ENCODE peak calls at places on chromosomes 2 and 18, in nine cellular contexts. One of them, this sample, is unnamed.

GRCh38 chr18:72232611-72233010 is 311.5 kb downstream of the CBLN2 start:
- DNase-seq in heart right ventricle: no peak
- DNase-seq in body of pancreas: no peak
- DNase-seq in GM06990: no peak
- DNase-seq in ascending aorta: no peak
- DNase-seq in uterus: no peak
- DNase-seq in effector memory CD4-positive, alpha-beta T cell: no peak
- DNase-seq in psoas muscle: no peak
- DNase-seq in transverse colon: no peak
- DNase-seq in this sample: no peak

GRCh38 chr18:51879329-51879728 is 460.7 kb upstream of the DCC start:
- DNase-seq in heart right ventricle: no peak
- DNase-seq in body of pancreas: no peak
- DNase-seq in GM06990: no peak
- DNase-seq in ascending aorta: no peak
- DNase-seq in uterus: no peak
- DNase-seq in effector memory CD4-positive, alpha-beta T cell: no peak
- DNase-seq in psoas muscle: no peak
- DNase-seq in transverse colon: no peak
- DNase-seq in this sample: no peak

GRCh38 chr2:167675906-167676305 is 571.5 kb downstream of the STK39 start:
- DNase-seq in heart right ventricle: no peak
- DNase-seq in body of pancreas: no peak
- DNase-seq in GM06990: no peak
- DNase-seq in ascending aorta: no peak
- DNase-seq in uterus: no peak
- DNase-seq in effector memory CD4-positive, alpha-beta T cell: no peak
- DNase-seq in psoas muscle: no peak
- DNase-seq in transverse colon: no peak
- DNase-seq in this sample: no peak

GRCh38 chr2:38224821-38225450 is 149.0 kb upstream of the CYP1B1 start:
- DNase-seq in heart right ventricle: no peak
- DNase-seq in body of pancreas: no peak
- DNase-seq in GM06990: no peak
- DNase-seq in ascending aorta: no peak
- DNase-seq in uterus: no peak
- DNase-seq in effector memory CD4-positive, alpha-beta T cell: no peak
- DNase-seq in psoas muscle: no peak
- DNase-seq in transverse colon: no peak
- DNase-seq in this sample: no peak

GRCh38 chr2:207758010-207758409 is 11.7 kb downstream of the FZD5 start:
- DNase-seq in heart right ventricle: no peak
- DNase-seq in body of pancreas: no peak
- DNase-seq in GM06990: no peak
- DNase-seq in ascending aorta: no peak
- DNase-seq in uterus: no peak
- DNase-seq in effector memory CD4-positive, alpha-beta T cell: no peak
- DNase-seq in psoas muscle: no peak
- DNase-seq in transverse colon: no peak
- DNase-seq in this sample: no peak

GRCh38 chr18:50492061-50492460 is 67.8 kb upstream of the MAPK4 start:
- DNase-seq in heart right ventricle: no peak
- DNase-seq in body of pancreas: no peak
- DNase-seq in GM06990: no peak
- DNase-seq in ascending aorta: no peak
- DNase-seq in uterus: no peak
- DNase-seq in effector memory CD4-positive, alpha-beta T cell: no peak
- DNase-seq in psoas muscle: no peak
- DNase-seq in transverse colon: no peak
- DNase-seq in this sample: no peak

GRCh38 chr2:152573168-152573567 is 144.1 kb downstream of the PRPF40A start:
- DNase-seq in heart right ventricle: no peak
- DNase-seq in body of pancreas: no peak
- DNase-seq in GM06990: peak
- DNase-seq in ascending aorta: no peak
- DNase-seq in uterus: no peak
- DNase-seq in effector memory CD4-positive, alpha-beta T cell: no peak
- DNase-seq in psoas muscle: no peak
- DNase-seq in transverse colon: no peak
- DNase-seq in this sample: no peak

GRCh38 chr2:226477221-226478120 is 322.1 kb downstream of the IRS1 start:
- DNase-seq in heart right ventricle: peak
- DNase-seq in body of pancreas: no peak
- DNase-seq in GM06990: no peak
- DNase-seq in ascending aorta: no peak
- DNase-seq in uterus: no peak
- DNase-seq in effector memory CD4-positive, alpha-beta T cell: no peak
- DNase-seq in psoas muscle: peak
- DNase-seq in transverse colon: peak
- DNase-seq in this sample: no peak

GRCh38 chr2:131039908-131040660 is 53.2 kb downstream of the FAM168B start:
- DNase-seq in heart right ventricle: no peak
- DNase-seq in body of pancreas: no peak
- DNase-seq in GM06990: no peak
- DNase-seq in ascending aorta: no peak
- DNase-seq in uterus: no peak
- DNase-seq in effector memory CD4-positive, alpha-beta T cell: no peak
- DNase-seq in psoas muscle: no peak
- DNase-seq in transverse colon: no peak
- DNase-seq in this sample: no peak

GRCh38 chr2:60867848-60868247 is 13.5 kb upstream of the REL start:
- DNase-seq in heart right ventricle: peak
- DNase-seq in body of pancreas: no peak
- DNase-seq in GM06990: no peak
- DNase-seq in ascending aorta: no peak
- DNase-seq in uterus: no peak
- DNase-seq in effector memory CD4-positive, alpha-beta T cell: no peak
- DNase-seq in psoas muscle: no peak
- DNase-seq in transverse colon: no peak
- DNase-seq in this sample: peak

GRCh38 chr2:219737270-219737691 is 109.9 kb downstream of the SLC4A3 start:
- DNase-seq in heart right ventricle: peak
- DNase-seq in body of pancreas: no peak
- DNase-seq in GM06990: no peak
- DNase-seq in ascending aorta: no peak
- DNase-seq in uterus: no peak
- DNase-seq in effector memory CD4-positive, alpha-beta T cell: no peak
- DNase-seq in psoas muscle: no peak
- DNase-seq in transverse colon: no peak
- DNase-seq in this sample: no peak

GRCh38 chr2:74383254-74383653 is 3.1 kb upstream of the DCTN1 start:
- DNase-seq in heart right ventricle: no peak
- DNase-seq in body of pancreas: peak
- DNase-seq in GM06990: no peak
- DNase-seq in ascending aorta: no peak
- DNase-seq in uterus: no peak
- DNase-seq in effector memory CD4-positive, alpha-beta T cell: no peak
- DNase-seq in psoas muscle: no peak
- DNase-seq in transverse colon: no peak
- DNase-seq in this sample: no peak

GRCh38 chr2:23419171-23420090 is 34.5 kb downstream of the KLHL29 start:
- DNase-seq in heart right ventricle: no peak
- DNase-seq in body of pancreas: no peak
- DNase-seq in GM06990: no peak
- DNase-seq in ascending aorta: no peak
- DNase-seq in uterus: peak
- DNase-seq in effector memory CD4-positive, alpha-beta T cell: no peak
- DNase-seq in psoas muscle: peak
- DNase-seq in transverse colon: no peak
- DNase-seq in this sample: no peak

GRCh38 chr2:203427061-203427460 is 98.9 kb downstream of the ABI2 start:
- DNase-seq in heart right ventricle: no peak
- DNase-seq in body of pancreas: no peak
- DNase-seq in GM06990: no peak
- DNase-seq in ascending aorta: no peak
- DNase-seq in uterus: no peak
- DNase-seq in effector memory CD4-positive, alpha-beta T cell: no peak
- DNase-seq in psoas muscle: no peak
- DNase-seq in transverse colon: no peak
- DNase-seq in this sample: no peak

GRCh38 chr2:203437516-203437915 is 97.6 kb downstream of the RAPH1 start:
- DNase-seq in heart right ventricle: no peak
- DNase-seq in body of pancreas: no peak
- DNase-seq in GM06990: no peak
- DNase-seq in ascending aorta: no peak
- DNase-seq in uterus: no peak
- DNase-seq in effector memory CD4-positive, alpha-beta T cell: no peak
- DNase-seq in psoas muscle: no peak
- DNase-seq in transverse colon: no peak
- DNase-seq in this sample: no peak

GRCh38 chr2:203432811-203433210 is 102.3 kb downstream of the RAPH1 start:
- DNase-seq in heart right ventricle: no peak
- DNase-seq in body of pancreas: no peak
- DNase-seq in GM06990: no peak
- DNase-seq in ascending aorta: no peak
- DNase-seq in uterus: no peak
- DNase-seq in effector memory CD4-positive, alpha-beta T cell: no peak
- DNase-seq in psoas muscle: no peak
- DNase-seq in transverse colon: no peak
- DNase-seq in this sample: no peak

GRCh38 chr2:203436496-203436895 is 98.6 kb downstream of the RAPH1 start:
- DNase-seq in heart right ventricle: no peak
- DNase-seq in body of pancreas: no peak
- DNase-seq in GM06990: no peak
- DNase-seq in ascending aorta: no peak
- DNase-seq in uterus: no peak
- DNase-seq in effector memory CD4-positive, alpha-beta T cell: no peak
- DNase-seq in psoas muscle: no peak
- DNase-seq in transverse colon: no peak
- DNase-seq in this sample: no peak

DNA sequence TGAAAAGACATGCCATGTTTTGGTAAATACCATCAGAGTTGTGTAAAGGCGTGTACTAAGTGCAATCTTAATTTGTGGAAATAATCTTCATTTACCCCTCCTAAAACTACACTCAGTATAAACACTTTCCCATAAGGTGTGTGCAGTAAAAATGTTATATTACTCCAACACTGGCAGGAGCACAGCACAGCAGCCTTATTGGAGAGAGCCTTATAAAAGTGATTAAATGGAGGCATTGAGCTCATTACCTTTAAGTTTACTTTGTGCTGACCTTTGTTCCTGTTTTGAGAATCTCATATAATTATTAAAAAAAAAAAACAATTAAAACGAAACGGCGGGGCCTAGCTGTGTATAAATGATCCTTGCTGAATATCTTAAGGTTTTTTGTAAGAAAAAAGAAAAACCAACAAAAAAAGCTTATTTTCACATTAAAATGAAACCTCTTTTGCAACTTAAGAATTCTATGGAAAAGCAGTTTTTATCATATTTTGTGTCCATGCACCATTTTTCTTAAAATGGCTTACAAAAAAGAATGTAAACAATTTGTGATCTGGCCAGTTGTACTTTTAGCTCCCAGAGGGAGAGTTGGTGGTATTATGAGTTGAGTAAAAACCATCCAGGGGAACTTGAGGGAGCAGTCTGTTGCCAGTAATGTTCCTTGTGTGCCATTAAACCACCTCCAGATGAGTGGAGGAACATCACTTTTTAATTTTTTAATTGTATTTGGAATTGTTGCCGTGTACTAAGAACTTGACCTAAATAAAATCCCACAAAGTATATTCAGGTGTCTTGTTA is 103.4 kb downstream of the ABI2 start:
- DNase-seq in heart right ventricle: no peak
- DNase-seq in body of pancreas: no peak
- DNase-seq in GM06990: no peak
- DNase-seq in ascending aorta: no peak
- DNase-seq in uterus: no peak
- DNase-seq in effector memory CD4-positive, alpha-beta T cell: no peak
- DNase-seq in psoas muscle: no peak
- DNase-seq in transverse colon: no peak
- DNase-seq in this sample: no peak
- H3K4me3 ChIP-seq in heart right ventricle: no peak
- H3K4me3 ChIP-seq in body of pancreas: no peak
- H3K4me3 ChIP-seq in GM06990: no peak
- H3K4me3 ChIP-seq in ascending aorta: no peak
- H3K4me3 ChIP-seq in uterus: no peak
- H3K4me3 ChIP-seq in effector memory CD4-positive, alpha-beta T cell: no peak
- H3K4me3 ChIP-seq in psoas muscle: no peak
- H3K4me3 ChIP-seq in transverse colon: no peak
- H3K4me3 ChIP-seq in this sample: no peak

GRCh38 chr2:64980192-64980591 is 9.0 kb upstream of the SLC1A4 start:
- DNase-seq in heart right ventricle: no peak
- DNase-seq in body of pancreas: no peak
- DNase-seq in GM06990: no peak
- DNase-seq in ascending aorta: no peak
- DNase-seq in uterus: no peak
- DNase-seq in effector memory CD4-positive, alpha-beta T cell: no peak
- DNase-seq in psoas muscle: no peak
- DNase-seq in transverse colon: no peak
- DNase-seq in this sample: no peak
- H3K4me3 ChIP-seq in heart right ventricle: no peak
- H3K4me3 ChIP-seq in body of pancreas: no peak
- H3K4me3 ChIP-seq in GM06990: no peak
- H3K4me3 ChIP-seq in ascending aorta: no peak
- H3K4me3 ChIP-seq in uterus: no peak
- H3K4me3 ChIP-seq in effector memory CD4-positive, alpha-beta T cell: no peak
- H3K4me3 ChIP-seq in psoas muscle: no peak
- H3K4me3 ChIP-seq in transverse colon: no peak
- H3K4me3 ChIP-seq in this sample: no peak

GRCh38 chr2:181953773-181954537 is 31.7 kb upstream of the PPP1R1C start:
- DNase-seq in heart right ventricle: peak
- DNase-seq in body of pancreas: peak
- DNase-seq in GM06990: peak
- DNase-seq in ascending aorta: no peak
- DNase-seq in uterus: peak
- DNase-seq in effector memory CD4-positive, alpha-beta T cell: peak
- DNase-seq in psoas muscle: peak
- DNase-seq in transverse colon: peak
- DNase-seq in this sample: peak
- H3K4me3 ChIP-seq in heart right ventricle: no peak
- H3K4me3 ChIP-seq in body of pancreas: no peak
- H3K4me3 ChIP-seq in GM06990: no peak
- H3K4me3 ChIP-seq in ascending aorta: peak
- H3K4me3 ChIP-seq in uterus: peak
- H3K4me3 ChIP-seq in effector memory CD4-positive, alpha-beta T cell: peak
- H3K4me3 ChIP-seq in psoas muscle: peak
- H3K4me3 ChIP-seq in transverse colon: no peak
- H3K4me3 ChIP-seq in this sample: no peak

DNA sequence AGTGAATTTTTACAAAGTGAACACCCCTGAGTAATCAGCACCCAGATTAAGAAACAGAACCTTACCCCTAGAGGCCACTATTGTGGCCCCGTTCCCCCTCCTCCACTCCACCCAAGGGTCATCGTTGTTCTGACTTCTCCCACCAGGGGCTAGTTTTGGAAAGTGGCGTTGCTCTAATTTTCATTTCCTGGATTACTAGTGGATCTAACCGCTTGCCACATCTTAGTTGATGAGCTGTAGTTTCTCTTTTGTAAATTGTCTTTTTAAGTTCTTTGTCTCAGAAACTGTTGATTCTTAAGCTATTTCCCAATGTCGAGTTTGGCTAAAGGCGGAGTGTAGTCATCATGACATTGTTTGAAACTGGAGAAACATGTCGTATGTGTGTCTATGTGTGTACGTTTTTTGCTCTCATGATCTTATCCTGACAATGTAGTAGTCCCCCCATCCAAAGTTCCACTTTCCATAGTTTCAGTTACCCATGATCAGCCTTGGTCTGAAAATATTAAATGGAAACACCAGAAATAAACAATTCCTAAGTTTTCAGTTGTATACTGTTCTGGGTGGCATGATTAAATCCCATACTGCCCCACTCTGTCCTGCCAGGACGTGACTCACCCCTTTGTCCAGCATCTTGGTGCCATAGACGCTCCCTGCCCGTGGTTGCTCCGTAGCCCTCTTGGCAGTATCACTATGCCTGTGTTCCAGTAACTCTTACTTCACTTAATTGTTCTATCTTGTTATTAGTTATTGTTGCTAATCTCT is 71.0 kb upstream of the SP3 start:
- DNase-seq in heart right ventricle: no peak
- DNase-seq in body of pancreas: no peak
- DNase-seq in GM06990: no peak
- DNase-seq in ascending aorta: no peak
- DNase-seq in uterus: no peak
- DNase-seq in effector memory CD4-positive, alpha-beta T cell: no peak
- DNase-seq in psoas muscle: peak
- DNase-seq in transverse colon: no peak
- DNase-seq in this sample: no peak
- H3K4me3 ChIP-seq in heart right ventricle: no peak
- H3K4me3 ChIP-seq in body of pancreas: no peak
- H3K4me3 ChIP-seq in GM06990: no peak
- H3K4me3 ChIP-seq in ascending aorta: peak
- H3K4me3 ChIP-seq in uterus: no peak
- H3K4me3 ChIP-seq in effector memory CD4-positive, alpha-beta T cell: no peak
- H3K4me3 ChIP-seq in psoas muscle: peak
- H3K4me3 ChIP-seq in transverse colon: no peak
- H3K4me3 ChIP-seq in this sample: no peak

This sample was measured in mucosa of descending colon.